ENCODE peak calls at places on chromosomes 16 and 17, in seven cellular contexts. E, G, B, M, Q, C and T are unnamed samples.

GRCh38 chr17:62714016-62714777 is 86.7 kb downstream of the MRC2 start:
- DNase-seq in E (no peak), G (peak), B (no peak), M (no peak), Q (peak), C (no peak), T (no peak)

GRCh38 chr17:4901648-4902344 is 1.1 kb downstream of the CHRNE start:
- DNase-seq in E (peak), G (no peak), B (peak), M (no peak), Q (no peak), C (no peak), T (peak)

GRCh38 chr16:50153648-50154368 is 702 bp downstream of the TENT4B start:
- DNase-seq in E (peak), G (no peak), B (peak), M (no peak), Q (peak), C (peak), T (no peak)

GRCh38 chr16:4520913-4521312 is 17.7 kb downstream of the CDIP1 start:
- DNase-seq in E (no peak), G (no peak), B (no peak), M (no peak), Q (no peak), C (no peak), T (no peak)

GRCh38 chr17:73272906-73273218 is 11.2 kb upstream of the CPSF4L start:
- DNase-seq in E (no peak), G (no peak), B (no peak), M (no peak), Q (no peak), C (no peak), T (no peak)

GRCh38 chr16:1981972-1982574 is 804 bp upstream of the NOXO1 start:
- DNase-seq in E (peak), G (no peak), B (no peak), M (no peak), Q (no peak), C (no peak), T (no peak)

GRCh38 chr17:76196675-76197074 is 43.6 kb downstream of the RNF157 start:
- DNase-seq in E (peak), G (peak), B (no peak), M (no peak), Q (no peak), C (peak), T (no peak)

GRCh38 chr16:89574681-89575246 is 794 bp upstream of the CPNE7 start:
- DNase-seq in E (peak), G (no peak), B (peak), M (no peak), Q (peak), C (peak), T (peak)

GRCh38 chr17:18110636-18111145 is 2.1 kb downstream of the MYO15A start:
- DNase-seq in E (no peak), G (no peak), B (no peak), M (no peak), Q (no peak), C (no peak), T (no peak)

GRCh38 chr16:53518550-53519416 is 15.8 kb upstream of the AKTIP start:
- DNase-seq in E (peak), G (peak), B (no peak), M (peak), Q (peak), C (peak), T (peak)

GRCh38 chr16:86965840-86966239 is 351.4 kb downstream of the C16orf95 start:
- DNase-seq in E (no peak), G (no peak), B (no peak), M (no peak), Q (no peak), C (no peak), T (no peak)

GRCh38 chr16:15897834-15898254 is 9.4 kb upstream of the CEP20 start:
- DNase-seq in E (no peak), G (peak), B (no peak), M (no peak), Q (peak), C (no peak), T (no peak)

GRCh38 chr17:32854177-32854576 is 22.7 kb downstream of the MYO1D start:
- DNase-seq in E (no peak), G (no peak), B (no peak), M (no peak), Q (no peak), C (no peak), T (no peak)